ENCODE peak calls at places on chromosomes 4 and X, in four cellular contexts. Q is A673, F is fibroblast of lung, P is MM.1S. O is an unnamed sample. For H3K4me1, the result is how much of the 10 kb centered on the place peaks cover.

GRCh38 chr4:38162240-38162784 is 202.1 kb downstream of the PTTG2 start:
- DNase-seq in F (peak), P (no peak), Q (no peak), O (no peak)

GRCh38 chr4:98421106-98421505 is 159.9 kb downstream of the RAP1GDS1 start:
- DNase-seq in F (peak), Q (no peak), P (no peak), O (no peak)

GRCh38 chrX:154483325-154483724 is 3.1 kb downstream of the UBL4A start:
- DNase-seq in F (no peak), Q (no peak), P (no peak), O (no peak)

GRCh38 chr4:15451866-15452765 is 17.6 kb upstream of the CC2D2A start:
- DNase-seq in F (peak), P (no peak), Q (peak), O (no peak)

GRCh38 chrX:36436286-36436860 is 516.8 kb downstream of the CFAP47 start:
- DNase-seq in F (no peak), P (no peak), Q (peak), O (no peak)

GRCh38 chrX:108309144-108309543 is 129.1 kb downstream of the COL4A6 start:
- DNase-seq in Q (no peak), P (no peak), F (peak), O (no peak)

GRCh38 chr4:55545133-55545532 is 1.6 kb downstream of the CLOCK start:
- DNase-seq in Q (no peak), F (peak), P (no peak), O (no peak)

GRCh38 chr4:187209921-187210613 is 486.4 kb upstream of the FAT1 start:
- DNase-seq in F (peak), P (no peak), Q (no peak), O (no peak)

GRCh38 chrX:53288173-53288572 is 6.8 kb upstream of the IQSEC2 start:
- DNase-seq in Q (peak), F (peak), P (no peak), O (no peak)

GRCh38 chr4:186657766-186658165 is 65.9 kb downstream of the FAT1 start:
- DNase-seq in F (peak), P (no peak), Q (peak), O (no peak)

GRCh38 chr4:106002979-106003378 is 107.7 kb downstream of the NPNT start:
- DNase-seq in Q (no peak), P (no peak), F (no peak), O (no peak)

GRCh38 chrX:80667967-80668366 is 141.7 kb downstream of the BRWD3 start:
- DNase-seq in F (no peak), P (no peak), Q (no peak), O (no peak)

GRCh38 chr4:138049350-138049749 is 192.8 kb downstream of the SLC7A11 start:
- DNase-seq in Q (peak), P (no peak), F (peak), O (no peak)
- TF ChIP-seq CTCF in Q (no peak), P (no peak), F (no peak), O (no peak)

DNA sequence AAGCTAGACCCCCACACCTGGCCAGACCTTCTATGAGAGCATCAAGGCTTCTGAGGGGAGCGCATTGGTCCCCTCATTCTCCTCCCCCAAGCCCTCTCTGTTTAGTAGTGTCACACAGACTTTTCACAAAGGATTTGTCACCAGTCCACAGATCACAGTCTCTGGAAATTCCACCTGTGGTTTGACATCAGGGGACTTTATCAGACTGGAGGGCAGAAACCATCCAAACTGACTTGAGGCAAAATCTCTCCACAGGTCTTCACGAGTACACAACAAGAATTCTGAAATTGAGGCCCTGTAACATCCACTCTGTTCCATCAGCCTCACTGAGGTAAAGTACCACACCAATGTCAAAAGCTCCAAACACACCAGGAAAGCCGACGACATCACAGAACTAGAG is 112.5 kb downstream of the SH3KBP1 start:
- DNase-seq in F (no peak), Q (no peak), P (no peak), O (no peak)
- H3K4me1 ChIP-seq in F (under half), Q (under half), P (under half), O (under half)

DNA sequence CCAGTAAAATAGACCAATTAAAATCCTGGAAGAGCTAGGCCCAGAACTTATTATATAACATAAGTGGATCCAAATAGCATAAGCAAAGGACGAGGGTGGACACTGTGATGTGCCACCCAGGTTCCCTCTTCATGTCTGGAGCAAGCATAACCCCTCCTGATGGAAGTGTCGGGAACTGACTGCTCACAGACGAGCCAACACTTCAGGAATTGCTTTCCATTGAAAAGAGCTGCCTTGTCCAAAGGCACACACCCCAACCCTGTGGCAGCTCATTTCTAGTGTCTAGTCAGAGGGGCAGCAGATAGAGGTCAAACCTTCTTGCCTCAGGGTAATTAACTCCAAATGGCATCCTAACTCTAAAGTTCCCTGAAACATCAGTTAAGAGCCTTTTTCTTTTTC is 15.3 kb downstream of the DDIT4L start:
- DNase-seq in Q (no peak), P (no peak), F (no peak), O (no peak)
- TF ChIP-seq CTCF in Q (no peak), P (no peak), F (no peak), O (no peak)

GRCh38 chr4:168888715-168889215 is 121.3 kb downstream of the CBR4 start:
- DNase-seq in Q (no peak), F (no peak), P (no peak), O (no peak)
- H3K4me1 ChIP-seq in Q (under half), F (under half), P (under half), O (under half)

DNA sequence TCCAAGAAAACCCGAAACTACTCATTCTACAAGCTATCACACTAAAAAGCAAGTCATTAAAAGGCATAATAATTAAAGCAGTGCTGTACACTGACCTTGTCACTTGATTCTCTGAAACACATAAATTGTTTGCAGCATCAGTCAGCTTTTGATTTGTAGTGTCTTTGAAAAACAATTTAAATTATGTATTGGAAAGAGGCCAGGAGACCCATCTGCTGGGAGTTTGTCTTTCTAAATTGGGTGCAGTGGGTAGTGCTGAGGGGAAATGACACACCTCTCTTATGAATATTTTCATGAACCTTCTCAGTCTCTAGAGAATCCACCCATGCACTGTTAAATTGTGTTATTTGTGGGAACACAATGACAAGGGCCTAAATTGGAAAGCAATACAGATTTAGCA is 75.6 kb upstream of the ANK2 start:
- DNase-seq in Q (peak), F (no peak), P (no peak), O (no peak)
- TF ChIP-seq CTCF in Q (no peak), F (no peak), P (no peak), O (no peak)

GRCh38 chr4:139553751-139554670 is 2.0 kb downstream of the SETD7 start:
- DNase-seq in P (no peak), Q (no peak), F (no peak), O (peak)
- H3K4me1 ChIP-seq in P (under half), Q (half or more), F (under half), O (under half)

GRCh38 chr4:31791666-31792065 is 1071.5 kb downstream of the PCDH7 start:
- DNase-seq in P (no peak), Q (no peak), F (no peak), O (no peak)

GRCh38 chr4:31788676-31789075 is 1068.5 kb downstream of the PCDH7 start:
- DNase-seq in P (no peak), F (peak), Q (peak), O (no peak)

DNA sequence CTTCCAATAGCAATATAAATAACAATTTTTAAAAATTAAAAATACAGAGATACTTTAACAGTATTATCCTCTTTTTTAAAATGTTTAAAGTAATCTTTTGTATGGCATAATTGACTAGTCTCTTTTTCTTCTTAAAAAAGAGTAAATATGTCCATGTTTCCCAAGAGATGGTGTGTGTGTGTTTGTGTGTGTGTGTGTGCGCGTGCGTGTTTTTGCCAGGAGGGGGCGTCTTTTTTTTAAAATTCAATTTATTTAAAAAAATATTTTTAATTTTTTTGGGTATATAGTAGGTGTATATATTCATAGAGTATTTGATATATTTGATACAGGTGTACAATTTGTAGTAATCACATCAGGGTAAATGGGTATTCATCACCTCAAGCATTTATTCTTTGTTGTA is 1073.7 kb downstream of the PCDH7 start:
- DNase-seq in P (no peak), F (no peak), Q (no peak), O (no peak)
- TF ChIP-seq CTCF in P (no peak), F (no peak), Q (peak), O (no peak)